ENCODE peak calls at places on chromosome 17, in six cellular contexts. P, G, L, Z, M and W are unnamed samples.

GRCh38 chr17:58525239-58525638 is 10.8 kb upstream of the MTMR4 start:
- DNase-seq in P (no peak), G (peak; percentile 33), L (peak; percentile 30), Z (peak; percentile 71), M (no peak), W (no peak)

GRCh38 chr17:35698800-35699199 is 32.6 kb upstream of the RASL10B start:
- DNase-seq in P (no peak), G (no peak), L (no peak), Z (no peak), M (no peak), W (no peak)

GRCh38 chr17:82228278-82228841 is 482 bp upstream of the SLC16A3 start:
- DNase-seq in P (no peak), G (peak; percentile 80), L (no peak), Z (peak; percentile 59), M (no peak), W (no peak)

GRCh38 chr17:39920218-39921210 is 2.1 kb upstream of the GSDMB start:
- DNase-seq in P (no peak), G (no peak), L (no peak), Z (no peak), M (no peak), W (no peak)

GRCh38 chr17:81608605-81609004 is 28.3 kb downstream of the NPLOC4 start:
- DNase-seq in P (no peak), G (no peak), L (no peak), Z (no peak), M (no peak), W (no peak)

GRCh38 chr17:64095144-64095882 is 34.6 kb downstream of the ERN1 start:
- DNase-seq in P (peak; percentile 75), G (no peak), L (no peak), Z (no peak), M (no peak), W (no peak)

GRCh38 chr17:17866425-17866824 is 29.6 kb upstream of the SREBF1 start:
- DNase-seq in P (no peak), G (no peak), L (no peak), Z (no peak), M (no peak), W (no peak)

GRCh38 chr17:74194682-74195081 is 8.8 kb upstream of the RPL38 start:
- DNase-seq in P (no peak), G (no peak), L (no peak), Z (no peak), M (no peak), W (no peak)

GRCh38 chr17:70158581-70158980 is 10.8 kb upstream of the KCNJ2 start:
- DNase-seq in P (no peak), G (no peak), L (no peak), Z (no peak), M (no peak), W (no peak)

GRCh38 chr17:34598161-34598776 is 18.9 kb downstream of the TMEM132E start:
- DNase-seq in P (no peak), G (no peak), L (no peak), Z (no peak), M (no peak), W (no peak)

GRCh38 chr17:48330877-48331276 is 99.1 kb downstream of the SKAP1 start:
- DNase-seq in P (no peak), G (no peak), L (no peak), Z (no peak), M (no peak), W (no peak)

GRCh38 chr17:78667091-78667490 is 89.9 kb upstream of the DNAH17 start:
- DNase-seq in P (no peak), G (no peak), L (no peak), Z (no peak), M (no peak), W (no peak)

GRCh38 chr17:82149401-82150099 is 51.5 kb upstream of the FASN start:
- DNase-seq in P (no peak), G (no peak), L (no peak), Z (no peak), M (no peak), W (no peak)

GRCh38 chr17:66777689-66778225 is 57.2 kb upstream of the CACNG5 start:
- DNase-seq in P (no peak), G (no peak), L (peak; percentile 92), Z (no peak), M (no peak), W (no peak)

GRCh38 chr17:80320496-80320895 is 59.8 kb downstream of the RNF213 start:
- DNase-seq in P (no peak), G (no peak), L (no peak), Z (no peak), M (no peak), W (no peak)

GRCh38 chr17:7687908-7688807 is at the start of gene WRAP53:
- DNase-seq in P (peak; percentile 99), G (peak; percentile 97), L (peak; percentile 100), Z (peak; percentile 97), M (peak; percentile 96), W (peak; percentile 99)

GRCh38 chr17:46979023-46979870 is at the start of gene RPRML:
- DNase-seq in P (no peak), G (peak; percentile 27), L (peak; percentile 40), Z (peak; percentile 25), M (no peak), W (no peak)

GRCh38 chr17:52170963-52171572 is 12.6 kb upstream of the CA10 start:
- DNase-seq in P (no peak), G (no peak), L (peak; percentile 37), Z (no peak), M (no peak), W (no peak)

GRCh38 chr17:58576679-58577367 is 62.4 kb upstream of the MTMR4 start:
- DNase-seq in P (no peak), G (no peak), L (no peak), Z (no peak), M (no peak), W (no peak)

GRCh38 chr17:75688209-75688771 is 21.2 kb downstream of the SAP30BP start:
- DNase-seq in P (no peak), G (no peak), L (no peak), Z (no peak), M (no peak), W (no peak)
- H3K4me1 ChIP-seq in P (peaks cover 66% of the 10 kb centered on the region), G (peaks cover 41% of the 10 kb centered on the region), L (peaks cover 33% of the 10 kb centered on the region), Z (peaks cover 48% of the 10 kb centered on the region), M (peaks cover 97% of the 10 kb centered on the region), W (peaks cover 91% of the 10 kb centered on the region)

DNA sequence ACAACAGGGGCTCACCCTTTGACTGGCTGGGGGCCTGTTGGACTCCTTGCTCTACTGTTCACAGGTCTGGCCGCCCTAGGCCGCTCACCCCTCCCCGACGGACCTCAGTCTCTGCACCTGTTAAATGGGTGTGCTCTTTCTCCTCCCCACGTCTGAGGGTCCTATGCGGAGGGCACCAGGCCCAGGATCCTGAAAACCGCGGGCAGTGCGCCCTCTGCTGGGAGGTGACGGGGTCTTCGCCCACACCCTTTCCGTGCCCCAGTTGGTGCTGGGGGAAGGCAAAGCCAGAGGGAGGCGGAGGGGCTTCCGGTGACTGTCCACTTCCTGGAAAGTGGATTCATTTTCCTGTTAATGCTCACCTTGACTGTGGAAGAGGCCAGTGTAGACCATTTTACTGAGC is 1010.9 kb downstream of the KCNJ18 start:
- DNase-seq in P (no peak), G (no peak), L (no peak), Z (no peak), M (no peak), W (peak; percentile 50)
- TF ChIP-seq CTCF in P (no peak), G (no peak), L (no peak), Z (no peak), M (no peak), W (no peak)

GRCh38 chr17:28346746-28347246 is 10.5 kb downstream of the POLDIP2 start:
- DNase-seq in P (no peak), G (no peak), L (no peak), Z (no peak), M (no peak), W (no peak)
- H3K4me3 ChIP-seq in P (no peak overlapping the region), G (no peak overlapping the region), L (no peak overlapping the region), Z (no peak overlapping the region), M (no peak overlapping the region), W (no peak overlapping the region)

DNA sequence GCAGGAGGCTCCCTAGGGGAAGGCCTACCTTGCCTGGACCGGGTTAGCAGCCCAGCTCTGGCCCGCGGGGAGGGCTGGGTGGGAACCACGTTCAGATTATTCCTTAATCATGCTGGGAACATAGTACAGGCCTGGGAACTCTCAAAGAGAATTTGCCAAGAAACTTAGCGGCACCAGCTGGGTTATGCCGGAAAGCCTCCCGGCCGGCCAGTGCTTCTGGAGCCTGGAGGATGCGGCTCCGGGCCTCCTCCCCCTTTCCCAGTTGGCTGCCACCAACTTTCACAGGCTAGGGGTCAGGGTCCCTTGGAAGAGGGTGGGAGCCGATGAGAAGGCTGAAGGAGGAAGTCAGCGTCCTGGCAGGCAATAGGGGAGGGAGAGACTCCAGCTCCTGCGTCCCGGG is 10.8 kb downstream of the NGFR start:
- DNase-seq in P (no peak), G (no peak), L (no peak), Z (no peak), M (no peak), W (no peak)
- H3K4me1 ChIP-seq in P (peaks cover 21% of the 10 kb centered on the region), G (no peaks in the 10 kb centered on the region), L (peaks cover 26% of the 10 kb centered on the region), Z (no peaks in the 10 kb centered on the region), M (peaks cover 29% of the 10 kb centered on the region), W (no peaks in the 10 kb centered on the region)

GRCh38 chr17:44354582-44355309 is 8.9 kb downstream of the FAM171A2 start:
- DNase-seq in P (no peak), G (peak; percentile 69), L (no peak), Z (peak; percentile 53), M (no peak), W (no peak)
- TF ChIP-seq CTCF in P (no peak), G (peak; percentile 18), L (no peak), Z (peak; percentile 36), M (peak; percentile 44), W (no peak)

GRCh38 chr17:4565209-4566141 is 5.1 kb upstream of the GGT6 start:
- DNase-seq in P (peak; percentile 84), G (peak; percentile 77), L (peak; percentile 88), Z (peak; percentile 70), M (no peak), W (no peak)
- H3K4me3 ChIP-seq in P (no peak overlapping the region), G (no peak overlapping the region), L (no peak overlapping the region), Z (no peak overlapping the region), M (no peak overlapping the region), W (no peak overlapping the region)

DNA sequence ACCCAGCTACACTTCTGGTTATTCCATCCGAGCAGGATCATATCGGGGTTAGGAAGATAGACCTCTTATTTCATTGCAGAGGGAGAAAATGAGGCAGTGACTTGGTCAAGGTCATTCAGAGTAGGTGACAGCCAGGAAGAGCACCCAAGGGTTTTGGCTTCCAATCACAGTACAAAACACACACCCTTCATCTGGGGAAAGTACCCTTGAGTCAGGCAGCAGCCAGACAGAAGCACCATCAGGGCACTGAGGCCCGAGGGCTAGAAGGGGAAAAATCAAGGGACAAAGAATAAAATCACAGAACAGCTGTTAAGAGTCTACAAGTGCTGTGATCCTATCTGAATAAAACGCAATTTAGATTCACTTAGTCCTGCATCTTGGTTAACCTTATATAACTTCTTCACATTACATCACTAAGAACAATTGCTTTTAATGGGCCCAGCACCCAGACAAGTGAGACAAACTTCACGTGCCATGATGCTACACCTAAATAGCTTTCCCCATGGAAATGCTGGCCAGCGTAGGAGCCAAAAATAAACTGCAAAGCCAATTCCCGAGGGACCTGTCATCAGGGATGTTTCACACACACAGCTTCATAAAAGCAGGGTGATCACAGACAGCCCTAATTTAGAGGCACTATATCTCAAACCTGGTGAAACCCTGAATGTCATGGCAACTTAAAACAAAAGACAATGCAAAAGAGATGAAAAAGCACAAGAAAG is 4.9 kb downstream of the UBE2O start:
- DNase-seq in P (no peak), G (no peak), L (no peak), Z (peak; percentile 57), M (no peak), W (no peak)
- H3K4me1 ChIP-seq in P (peaks cover 53% of the 10 kb centered on the region), G (peaks cover 19% of the 10 kb centered on the region), L (peaks cover 56% of the 10 kb centered on the region), Z (peaks cover 24% of the 10 kb centered on the region), M (peaks cover 7% of the 10 kb centered on the region), W (peaks cover 42% of the 10 kb centered on the region)

GRCh38 chr17:76189741-76190140 is 48.7 kb upstream of the FOXJ1 start:
- DNase-seq in P (no peak), G (no peak), L (no peak), Z (no peak), M (no peak), W (no peak)
- TF ChIP-seq CTCF in P (peak; percentile 50), G (no peak), L (no peak), Z (no peak), M (no peak), W (no peak)